ENCODE peak calls at places on chromosome 4, in ten cellular contexts. B is stimulated activated CD4-positive, alpha-beta T cell treated with anti-CD3 and anti-CD28 coated beads, Interleukin-2, amount 100 ng/mL, for 24 hours; X is activated CD8-positive, alpha-beta memory T cell treated with anti-CD3 and anti-CD28 coated beads for 4 hours; U is amniotic stem cell; F is HEK293T; A is HL-60; W is sciatic nerve; R is endothelial cell; T is adrenal gland; D is activated T-cell treated with anti-CD3 and anti-CD28 coated beads for 1 hour. L is an unnamed sample.

GRCh38 chr4:129926936-129927335 is 831.0 kb downstream of the C4orf33 start:
- DNase-seq in W (no peak), D (no peak), A (no peak), U (no peak), X (no peak), T (no peak), B (no peak), F (no peak), R (no peak), L (no peak)

GRCh38 chr4:13084210-13084609 is 399.9 kb downstream of the RAB28 start:
- DNase-seq in W (no peak), B (no peak), T (no peak), R (no peak), U (no peak), X (no peak), D (no peak), F (no peak), A (no peak), L (no peak)

GRCh38 chr4:6647169-6647568 is 6.7 kb downstream of the MRFAP1 start:
- DNase-seq in A (no peak), T (no peak), W (no peak), F (no peak), R (no peak), X (no peak), B (no peak), U (no peak), D (no peak), L (no peak)

GRCh38 chr4:87651941-87652340 is 1.9 kb downstream of the DMP1 start:
- DNase-seq in F (no peak), W (no peak), R (no peak), T (no peak), D (no peak), X (no peak), A (no peak), B (no peak), U (no peak), L (no peak)

GRCh38 chr4:81503586-81503985 is 31.9 kb upstream of the RASGEF1B start:
- DNase-seq in F (no peak), X (no peak), W (no peak), R (no peak), B (no peak), T (no peak), A (no peak), U (no peak), D (no peak), L (no peak)

GRCh38 chr4:40842318-40842717 is 92.6 kb downstream of the NSUN7 start:
- DNase-seq in D (no peak), W (no peak), X (no peak), U (no peak), A (no peak), F (no peak), B (no peak), T (no peak), R (no peak), L (no peak)

GRCh38 chr4:94486372-94486801 is 34.6 kb downstream of the PDLIM5 start:
- DNase-seq in X (no peak), B (no peak), A (no peak), F (no peak), W (no peak), R (no peak), D (no peak), U (no peak), T (no peak), L (no peak)

GRCh38 chr4:104938624-104939023 is 208.1 kb upstream of the TET2 start:
- DNase-seq in B (no peak), D (no peak), X (no peak), F (no peak), U (no peak), T (no peak), W (no peak), R (no peak), A (no peak), L (no peak)

GRCh38 chr4:40672528-40673522 is 43.2 kb upstream of the RBM47 start:
- DNase-seq in F (no peak), B (peak; percentile 44), D (no peak), R (no peak), X (peak; percentile 4), A (peak; percentile 93), T (no peak), U (peak; percentile 83), W (peak; percentile 60), L (no peak)

GRCh38 chr4:7034262-7035081 is 8.7 kb upstream of the TADA2B start:
- DNase-seq in U (no peak), D (no peak), A (no peak), X (no peak), W (no peak), B (no peak), R (no peak), F (no peak), T (no peak), L (no peak)

GRCh38 chr4:24969486-24969885 is 56.6 kb upstream of the CCDC149 start:
- DNase-seq in W (no peak), R (no peak), B (no peak), D (no peak), T (no peak), X (no peak), F (no peak), U (no peak), A (no peak), L (no peak)

GRCh38 chr4:72442715-72443114 is 126.3 kb downstream of the ADAMTS3 start:
- DNase-seq in A (no peak), D (no peak), B (no peak), X (no peak), U (no peak), W (no peak), F (no peak), T (no peak), R (no peak), L (no peak)

GRCh38 chr4:183350317-183351071 is 28.3 kb upstream of the CLDN24 start:
- DNase-seq in A (no peak), B (no peak), W (peak; percentile 18), F (no peak), R (no peak), U (no peak), T (no peak), X (no peak), D (no peak), L (no peak)

GRCh38 chr4:85491527-85491926 is 16.6 kb downstream of the ARHGAP24 start:
- DNase-seq in T (no peak), D (no peak), W (no peak), A (no peak), U (no peak), F (no peak), B (no peak), X (no peak), R (no peak), L (no peak)

GRCh38 chr4:3523628-3524221 is 8.5 kb downstream of the LRPAP1 start:
- DNase-seq in W (peak; percentile 60), F (no peak), A (no peak), B (no peak), X (no peak), U (no peak), R (peak; percentile 4), T (no peak), D (no peak), L (no peak)

GRCh38 chr4:177308125-177308524 is 1.5 kb upstream of the NEIL3 start:
- DNase-seq in T (peak; percentile 23), A (peak; percentile 94), U (no peak), X (no peak), B (no peak), W (no peak), F (no peak), R (no peak), D (no peak), L (no peak)

GRCh38 chr4:114481856-114482255 is 116.8 kb upstream of the UGT8 start:
- DNase-seq in X (no peak), U (no peak), D (no peak), A (no peak), F (no peak), B (no peak), W (no peak), T (no peak), R (no peak), L (no peak)

GRCh38 chr4:87502580-87503238 is 26.5 kb downstream of the SPARCL1 start:
- DNase-seq in W (no peak), B (no peak), F (no peak), X (no peak), R (no peak), A (no peak), U (no peak), D (no peak), T (peak; percentile 33), L (no peak)

GRCh38 chr4:6855692-6856297 is 53.8 kb upstream of the TBC1D14 start:
- DNase-seq in W (no peak), R (no peak), T (no peak), U (peak; percentile 50), X (peak; percentile 8), A (no peak), F (no peak), D (no peak), B (no peak), L (no peak)

GRCh38 chr4:26175016-26175786 is 145.6 kb upstream of the RBPJ start:
- DNase-seq in U (no peak), W (no peak), T (no peak), B (peak; percentile 26), F (no peak), X (no peak), D (no peak), R (no peak), A (no peak), L (no peak)

GRCh38 chr4:141016117-141016798 is 117.0 kb downstream of the RNF150 start:
- DNase-seq in W (no peak), R (no peak), F (no peak), B (no peak), D (no peak), A (no peak), T (no peak), U (no peak), X (no peak), L (no peak)

GRCh38 chr4:106615961-106616360 is 247.4 kb upstream of the GIMD1 start:
- DNase-seq in X (no peak), R (no peak), F (no peak), T (no peak), A (no peak), U (no peak), W (no peak), D (no peak), B (no peak), L (no peak)

GRCh38 chr4:27429260-27429970 is 568.8 kb downstream of the STIM2 start:
- DNase-seq in D (no peak), R (no peak), F (no peak), A (no peak), U (no peak), B (no peak), X (no peak), W (no peak), T (no peak), L (no peak)

GRCh38 chr4:73978886-73979285 is 2.9 kb downstream of the PF4 start:
- DNase-seq in U (peak; percentile 51), R (no peak), D (no peak), A (no peak), X (no peak), T (no peak), F (no peak), B (no peak), W (no peak), L (no peak)

GRCh38 chr4:71833175-71833900 is 49.5 kb upstream of the GC start:
- DNase-seq in U (no peak), F (no peak), R (no peak), D (no peak), W (no peak), A (no peak), B (no peak), X (no peak), T (no peak), L (no peak)

GRCh38 chr4:174523003-174523693 is 860 bp upstream of the HPGD start:
- DNase-seq in R (no peak), U (no peak), W (no peak), F (peak; percentile 9), B (no peak), D (no peak), T (no peak), X (no peak), A (no peak), L (no peak)

GRCh38 chr4:54643172-54643571 is 14.6 kb upstream of the KIT start:
- DNase-seq in R (no peak), F (no peak), D (no peak), W (no peak), B (no peak), X (no peak), T (no peak), A (no peak), U (no peak), L (no peak)

GRCh38 chr4:53854991-53855885 is 209.2 kb downstream of the CHIC2 start:
- DNase-seq in A (peak; percentile 0), U (no peak), R (no peak), T (no peak), D (no peak), X (no peak), W (no peak), F (no peak), B (no peak), L (no peak)

L was measured in nephron progenitor cell.